ENCODE peak calls at places on chromosome 22, in seven cellular contexts. F is aorta, Y is A549, X is IMR-90, L is foreskin fibroblast, U is GM23338, O is HT-29. Z is an unnamed sample.

GRCh38 chr22:45781941-45782340 is 110.3 kb downstream of the ATXN10 start:
- DNase-seq in F (no peak), Y (no peak), X (peak), L (no peak), U (no peak), O (no peak), Z (no peak)

GRCh38 chr22:29129644-29130201 is 56.9 kb downstream of the KREMEN1 start:
- DNase-seq in F (no peak), Y (no peak), X (no peak), L (no peak), U (no peak), O (no peak), Z (no peak)

GRCh38 chr22:35629406-35630234 is 12.5 kb upstream of the MB start:
- DNase-seq in F (peak), Y (peak), X (peak), L (peak), U (peak), O (peak), Z (peak)

GRCh38 chr22:48539261-48539660 is 1288.4 kb downstream of the BRD1 start:
- DNase-seq in F (no peak), Y (no peak), X (no peak), L (no peak), U (no peak), O (no peak), Z (no peak)

GRCh38 chr22:46734830-46735453 is 3.1 kb downstream of the CERK start:
- DNase-seq in F (no peak), Y (no peak), X (no peak), L (no peak), U (no peak), O (peak), Z (no peak)

GRCh38 chr22:50728523-50728931 is 9.5 kb upstream of the ACR start:
- DNase-seq in F (peak), Y (no peak), X (no peak), L (no peak), U (no peak), O (no peak), Z (no peak)

GRCh38 chr22:22810471-22810870 is 77.1 kb upstream of the IGLL5 start:
- DNase-seq in F (no peak), Y (no peak), X (no peak), L (no peak), U (no peak), O (no peak), Z (peak)

GRCh38 chr22:47188337-47189055 is 426.0 kb downstream of the TBC1D22A start:
- DNase-seq in F (peak), Y (no peak), X (no peak), L (no peak), U (no peak), O (no peak), Z (no peak)

GRCh38 chr22:25747245-25747944 is 5.4 kb downstream of the MYO18B start:
- DNase-seq in F (peak), Y (peak), X (peak), L (peak), U (no peak), O (peak), Z (peak)

Z was measured in Calu3.